ENCODE peak calls at places on chromosomes 2 and 18, in five cellular contexts. O, Q, J, Y and G are unnamed samples.
A peak's percentile ranks its signal among the peaks of the same experiment; 100 is the strongest.

GRCh38 chr2:61450144-61450543 is 20.7 kb downstream of the USP34 start:
- DNase-seq in O (no peak), Q (no peak), J (no peak), Y (no peak), G (no peak)

GRCh38 chr2:74524955-74525716 is 895 bp downstream of the DQX1 start:
- DNase-seq in O (no peak), Q (no peak), J (no peak), Y (no peak), G (no peak)

GRCh38 chr2:226754821-226755536 is 44.6 kb downstream of the IRS1 start:
- DNase-seq in O (no peak), Q (no peak), J (no peak), Y (no peak), G (no peak)

GRCh38 chr2:20208487-20208882 is 16.4 kb downstream of the SDC1 start:
- DNase-seq in O (no peak), Q (no peak), J (no peak), Y (no peak), G (no peak)

GRCh38 chr2:111978452-111979170 is 76.5 kb upstream of the TMEM87B start:
- DNase-seq in O (no peak), Q (no peak), J (no peak), Y (no peak), G (no peak)

GRCh38 chr2:193561054-193561453 is 1366.3 kb upstream of the TMEFF2 start:
- DNase-seq in O (no peak), Q (no peak), J (no peak), Y (no peak), G (no peak)

GRCh38 chr2:195795879-195796278 is 138.9 kb downstream of the SLC39A10 start:
- DNase-seq in O (no peak), Q (no peak), J (no peak), Y (no peak), G (no peak)

GRCh38 chr2:67619204-67619603 is 222.1 kb downstream of the ETAA1 start:
- DNase-seq in O (no peak), Q (no peak), J (no peak), Y (no peak), G (no peak)

GRCh38 chr2:227222292-227222691 is 57.9 kb downstream of the COL4A3 start:
- DNase-seq in O (no peak), Q (no peak), J (no peak), Y (no peak), G (no peak)

GRCh38 chr2:219523031-219523671 is 8.9 kb downstream of the ASIC4 start:
- DNase-seq in O (no peak), Q (peak; percentile 51), J (peak; percentile 57), Y (no peak), G (peak; percentile 48)

GRCh38 chr18:65608471-65608870 is 142.3 kb upstream of the CDH7 start:
- DNase-seq in O (no peak), Q (no peak), J (no peak), Y (no peak), G (no peak)

GRCh38 chr2:187497858-187498463 is 49.9 kb upstream of the CALCRL start:
- DNase-seq in O (no peak), Q (peak; percentile 15), J (peak; percentile 7), Y (no peak), G (no peak)

GRCh38 chr2:11097038-11097720 is 58.1 kb upstream of the SLC66A3 start:
- DNase-seq in O (no peak), Q (no peak), J (no peak), Y (peak; percentile 31), G (no peak)

GRCh38 chr2:237299897-237300296 is 114.1 kb downstream of the COL6A3 start:
- DNase-seq in O (no peak), Q (no peak), J (no peak), Y (no peak), G (no peak)

GRCh38 chr2:5077479-5078089 is 614.6 kb upstream of the SOX11 start:
- DNase-seq in O (no peak), Q (no peak), J (no peak), Y (no peak), G (no peak)

GRCh38 chr18:22831441-22831904 is 101.7 kb upstream of the RBBP8 start:
- DNase-seq in O (no peak), Q (no peak), J (no peak), Y (no peak), G (no peak)

GRCh38 chr2:65320042-65320711 is 92.5 kb downstream of the ACTR2 start:
- DNase-seq in O (no peak), Q (no peak), J (no peak), Y (no peak), G (no peak)

GRCh38 chr2:217790681-217791392 is 212.0 kb downstream of the TNS1 start:
- DNase-seq in O (no peak), Q (no peak), J (no peak), Y (no peak), G (no peak)

GRCh38 chr18:48836231-48836805 is 114.4 kb downstream of the SMAD7 start:
- DNase-seq in O (peak; percentile 34), Q (no peak), J (no peak), Y (no peak), G (no peak)

GRCh38 chr2:145573608-145574007 is 1053.7 kb upstream of the ZEB2 start:
- DNase-seq in O (no peak), Q (no peak), J (no peak), Y (no peak), G (no peak)

GRCh38 chr18:35786359-35787042 is 186.0 kb upstream of the RMP24 start:
- DNase-seq in O (no peak), Q (no peak), J (no peak), Y (no peak), G (no peak)

GRCh38 chr18:75202976-75203375 is 6.0 kb downstream of the PTGR3 start:
- DNase-seq in O (no peak), Q (no peak), J (no peak), Y (no peak), G (no peak)

GRCh38 chr18:75201936-75202335 is 7.0 kb downstream of the PTGR3 start:
- DNase-seq in O (no peak), Q (no peak), J (no peak), Y (no peak), G (no peak)

GRCh38 chr18:75204262-75204977 is 4.5 kb downstream of the PTGR3 start:
- DNase-seq in O (no peak), Q (peak; percentile 45), J (peak; percentile 57), Y (peak; percentile 50), G (no peak)

GRCh38 chr18:75204978-75205759 is 3.8 kb downstream of the PTGR3 start:
- DNase-seq in O (no peak), Q (peak; percentile 24), J (peak; percentile 38), Y (no peak), G (no peak)

DNA sequence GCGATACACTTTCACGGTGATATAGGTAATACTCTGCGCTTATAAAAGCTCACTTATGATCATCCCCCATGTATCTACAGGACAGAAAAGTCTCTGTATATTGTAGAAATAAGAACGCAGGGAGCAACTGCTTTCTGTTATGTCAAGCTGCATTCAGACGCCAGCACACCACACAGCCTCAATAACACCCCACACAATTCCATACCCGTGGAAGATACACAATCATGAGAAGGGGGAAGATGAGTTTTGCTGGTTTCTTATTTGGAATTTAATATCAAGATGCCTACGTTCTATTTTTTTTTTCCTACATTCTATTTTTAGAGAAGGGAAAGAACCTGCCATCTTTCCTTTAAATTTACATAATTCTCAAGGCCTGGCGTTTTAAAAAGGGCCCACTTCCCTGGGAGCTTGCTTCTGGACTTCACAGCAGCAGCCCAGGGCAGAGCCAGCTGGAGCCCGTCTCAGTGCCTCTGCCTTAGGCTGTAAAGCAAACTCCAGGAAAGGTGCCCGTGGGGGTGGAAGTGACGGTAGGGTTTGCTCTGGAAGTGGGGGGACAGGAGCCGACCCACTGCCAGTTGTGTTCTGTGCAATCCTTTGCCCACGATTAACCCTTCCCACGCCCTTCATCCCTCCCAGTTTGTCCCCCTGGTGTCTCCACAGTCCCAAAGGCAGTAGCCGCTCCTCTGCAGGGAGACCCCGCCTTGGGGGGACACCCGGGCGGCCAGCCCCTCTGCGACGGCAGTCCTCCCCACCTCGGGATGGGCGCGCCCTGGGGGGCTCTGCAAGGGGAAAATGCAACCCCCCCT is 5.3 kb downstream of the PTGR3 start:
- DNase-seq in O (no peak), Q (no peak), J (no peak), Y (no peak), G (peak; percentile 81)
- H3K27me3 ChIP-seq in O (no peaks in the 10 kb centered on the region), Q (peaks cover 57% of the 10 kb centered on the region), J (peaks cover 79% of the 10 kb centered on the region), Y (no peaks in the 10 kb centered on the region), G (no peaks in the 10 kb centered on the region)

GRCh38 chr2:7555260-7555659 is 638.0 kb downstream of the RNF144A start:
- DNase-seq in O (no peak), Q (no peak), J (no peak), Y (no peak), G (no peak)
- H3K27me3 ChIP-seq in O (no peaks in the 10 kb centered on the region), Q (no peaks in the 10 kb centered on the region), J (no peaks in the 10 kb centered on the region), Y (peaks cover 25% of the 10 kb centered on the region), G (no peaks in the 10 kb centered on the region)

GRCh38 chr18:52902188-52902587 is 562.2 kb downstream of the DCC start:
- DNase-seq in O (no peak), Q (no peak), J (no peak), Y (no peak), G (no peak)

GRCh38 chr18:52894801-52895200 is 554.8 kb downstream of the DCC start:
- DNase-seq in O (no peak), Q (no peak), J (no peak), Y (no peak), G (peak; percentile 8)

GRCh38 chr18:52897611-52898010 is 557.6 kb downstream of the DCC start:
- DNase-seq in O (no peak), Q (no peak), J (no peak), Y (no peak), G (no peak)
- H3K27me3 ChIP-seq in O (no peaks in the 10 kb centered on the region), Q (no peaks in the 10 kb centered on the region), J (no peaks in the 10 kb centered on the region), Y (no peaks in the 10 kb centered on the region), G (no peaks in the 10 kb centered on the region)

GRCh38 chr2:26571316-26571715 is 69.8 kb downstream of the CIB4 start:
- DNase-seq in O (peak; percentile 16), Q (no peak), J (no peak), Y (no peak), G (no peak)
- H3K27me3 ChIP-seq in O (no peaks in the 10 kb centered on the region), Q (peaks cover 24% of the 10 kb centered on the region), J (peaks cover 5% of the 10 kb centered on the region), Y (peaks cover 78% of the 10 kb centered on the region), G (no peaks in the 10 kb centered on the region)

GRCh38 chr2:27123302-27124150 is at the start of gene ABHD1:
- DNase-seq in O (peak; percentile 78), Q (peak; percentile 66), J (peak; percentile 79), Y (peak; percentile 80), G (peak; percentile 78)
- H3K27me3 ChIP-seq in O (no peaks in the 10 kb centered on the region), Q (peaks cover 49% of the 10 kb centered on the region), J (peaks cover 63% of the 10 kb centered on the region), Y (peaks cover 16% of the 10 kb centered on the region), G (peaks cover 2% of the 10 kb centered on the region)

GRCh38 chr2:73373335-73373734 is 12.3 kb upstream of the ALMS1 start:
- DNase-seq in O (no peak), Q (no peak), J (no peak), Y (no peak), G (no peak)
- H3K27me3 ChIP-seq in O (no peaks in the 10 kb centered on the region), Q (peaks cover 51% of the 10 kb centered on the region), J (peaks cover 29% of the 10 kb centered on the region), Y (peaks cover 73% of the 10 kb centered on the region), G (peaks cover 25% of the 10 kb centered on the region)